ENCODE peak calls at places on chromosome 18, in five cellular contexts. R is heart right ventricle, I is A549, C is IMR-90, E is upper lobe of left lung. X is an unnamed sample.

GRCh38 chr18:44678725-44679055 is 2.0 kb upstream of the SETBP1 start:
- DNase-seq in R (no peak), I (no peak), C (no peak), E (no peak), X (no peak)

GRCh38 chr18:78133729-78134128 is 845.9 kb upstream of the SALL3 start:
- DNase-seq in R (no peak), I (no peak), C (no peak), E (no peak), X (no peak)

GRCh38 chr18:58405107-58405898 is 223.6 kb downstream of the ALPK2 start:
- DNase-seq in R (no peak), I (no peak), C (no peak), E (no peak), X (no peak)

GRCh38 chr18:1002653-1003178 is 98.0 kb downstream of the ADCYAP1 start:
- DNase-seq in R (no peak), I (no peak), C (no peak), E (no peak), X (no peak)

GRCh38 chr18:29780814-29781213 is 1261.7 kb downstream of the DSC3 start:
- DNase-seq in R (no peak), I (no peak), C (no peak), E (no peak), X (no peak)

GRCh38 chr18:11175266-11175947 is 26.0 kb upstream of the PIEZO2 start:
- DNase-seq in R (no peak), I (no peak), C (peak), E (no peak), X (no peak)

GRCh38 chr18:8745355-8746014 is 40.1 kb downstream of the MTCL1 start:
- DNase-seq in R (no peak), I (no peak), C (peak), E (no peak), X (no peak)

GRCh38 chr18:79521806-79522205 is 126.1 kb downstream of the NFATC1 start:
- DNase-seq in R (no peak), I (no peak), C (no peak), E (no peak), X (no peak)

GRCh38 chr18:13445241-13445897 is 226.8 kb downstream of the LDLRAD4 start:
- DNase-seq in R (no peak), I (no peak), C (no peak), E (no peak), X (no peak)

GRCh38 chr18:10851824-10852225 is 297.5 kb downstream of the PIEZO2 start:
- DNase-seq in R (no peak), I (peak), C (peak), E (no peak), X (no peak)

GRCh38 chr18:44895176-44895798 is 214.6 kb downstream of the SETBP1 start:
- DNase-seq in R (peak), I (peak), C (peak), E (peak), X (no peak)

GRCh38 chr18:57921708-57922107 is 118.6 kb upstream of the ATP8B1 start:
- DNase-seq in R (no peak), I (no peak), C (peak), E (no peak), X (no peak)

GRCh38 chr18:12388440-12388839 is 11.4 kb upstream of the AFG3L2 start:
- DNase-seq in R (no peak), I (no peak), C (no peak), E (no peak), X (no peak)

GRCh38 chr18:6219116-6219717 is 195.5 kb downstream of the L3MBTL4 start:
- DNase-seq in R (peak), I (peak), C (peak), E (no peak), X (no peak)

GRCh38 chr18:65988371-65988770 is 237.6 kb downstream of the CDH7 start:
- DNase-seq in R (no peak), I (no peak), C (no peak), E (no peak), X (no peak)

GRCh38 chr18:9796933-9797549 is 88.7 kb upstream of the TXNDC2 start:
- DNase-seq in R (no peak), I (no peak), C (no peak), E (no peak), X (no peak)

GRCh38 chr18:31942999-31943894 is at the start of gene TRAPPC8:
- DNase-seq in R (peak), I (peak), C (peak), E (peak), X (peak)

GRCh38 chr18:11163668-11164067 is 14.3 kb upstream of the PIEZO2 start:
- DNase-seq in R (peak), I (peak), C (peak), E (no peak), X (no peak)

GRCh38 chr18:68662779-68663178 is 52.1 kb downstream of the TMX3 start:
- DNase-seq in R (no peak), I (no peak), C (peak), E (no peak), X (no peak)

GRCh38 chr18:58611471-58612131 is 17.3 kb downstream of the ALPK2 start:
- DNase-seq in R (no peak), I (no peak), C (no peak), E (no peak), X (no peak)

GRCh38 chr18:55629136-55629535 is 41.1 kb upstream of the TCF4 start:
- DNase-seq in R (no peak), I (no peak), C (no peak), E (no peak), X (no peak)

GRCh38 chr18:34995746-34996145 is 45.5 kb upstream of the MAPRE2 start:
- DNase-seq in R (no peak), I (no peak), C (no peak), E (no peak), X (no peak)

GRCh38 chr18:38930881-38931753 is 1365.5 kb upstream of the CELF4 start:
- DNase-seq in R (no peak), I (no peak), C (no peak), E (no peak), X (no peak)

GRCh38 chr18:43192408-43192807 is 76.9 kb upstream of the RIT2 start:
- DNase-seq in R (no peak), I (no peak), C (no peak), E (no peak), X (no peak)

GRCh38 chr18:69528439-69528838 is 127.8 kb downstream of the DOK6 start:
- DNase-seq in R (no peak), I (no peak), C (peak), E (no peak), X (no peak)

GRCh38 chr18:59272221-59272888 is 899 bp downstream of the RAX start:
- DNase-seq in R (no peak), I (no peak), C (no peak), E (no peak), X (no peak)

GRCh38 chr18:54148678-54149077 is 75.8 kb downstream of the MBD2 start:
- DNase-seq in R (no peak), I (peak), C (no peak), E (no peak), X (no peak)
- H3K27ac ChIP-seq in R (no peak), I (peak), C (peak), E (no peak), X (peak)

DNA sequence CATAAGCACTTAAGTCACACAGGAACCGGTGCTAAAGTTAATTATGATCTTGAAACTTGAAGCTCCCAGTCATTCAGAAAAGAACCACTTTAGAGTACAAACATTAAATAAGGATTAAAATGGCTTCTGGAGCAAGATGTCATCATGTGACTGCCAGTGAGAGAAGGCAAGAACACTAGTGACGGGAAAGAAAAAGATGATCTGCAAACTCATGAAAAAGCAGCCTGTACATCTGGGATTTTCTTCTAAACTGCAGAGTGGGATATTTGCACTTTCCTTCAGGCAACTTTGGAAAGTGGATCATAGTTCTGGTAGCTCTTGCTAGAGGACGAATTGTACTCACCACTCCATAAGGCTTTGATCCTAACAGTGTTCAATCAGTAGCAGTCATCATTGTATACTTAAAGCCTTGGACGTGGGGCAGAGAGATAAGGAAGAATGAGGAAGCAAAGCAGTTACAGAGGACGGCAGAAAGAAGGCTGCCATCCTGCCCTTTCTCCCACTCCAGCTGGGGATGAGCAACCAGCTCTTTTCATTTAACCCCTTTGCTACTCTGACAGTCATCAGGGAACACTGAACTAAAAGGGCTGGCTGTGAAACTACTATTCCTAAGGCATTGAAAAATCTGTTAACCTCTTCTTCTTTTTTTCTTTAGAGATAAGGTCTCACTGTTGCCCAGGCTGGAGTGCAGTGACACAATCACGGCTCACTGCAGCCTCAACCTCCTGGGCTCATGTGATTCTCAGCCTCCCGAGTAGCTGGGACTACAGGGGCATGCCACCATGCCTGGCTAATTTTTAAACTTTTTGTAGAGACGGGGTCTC is 18.1 kb downstream of the ABHD3 start:
- DNase-seq in R (no peak), I (no peak), C (peak), E (no peak), X (no peak)
- H3K27ac ChIP-seq in R (no peak), I (peak), C (peak), E (peak), X (peak)

GRCh38 chr18:73893879-73894278 is 253.8 kb downstream of the FBXO15 start:
- DNase-seq in R (no peak), I (no peak), C (no peak), E (no peak), X (no peak)

GRCh38 chr18:73888565-73888964 is 259.1 kb downstream of the FBXO15 start:
- DNase-seq in R (no peak), I (no peak), C (no peak), E (no peak), X (no peak)

GRCh38 chr18:73895701-73896100 is 251.9 kb downstream of the FBXO15 start:
- DNase-seq in R (no peak), I (no peak), C (no peak), E (peak), X (no peak)

GRCh38 chr18:73887801-73888200 is 259.8 kb downstream of the FBXO15 start:
- DNase-seq in R (no peak), I (no peak), C (no peak), E (no peak), X (no peak)

GRCh38 chr18:73891572-73892421 is 255.8 kb downstream of the FBXO15 start:
- DNase-seq in R (no peak), I (no peak), C (no peak), E (no peak), X (no peak)
- H3K27ac ChIP-seq in R (no peak), I (no peak), C (no peak), E (no peak), X (no peak)

GRCh38 chr18:23228102-23229051 is 93.1 kb downstream of the CABLES1 start:
- DNase-seq in R (no peak), I (no peak), C (peak), E (no peak), X (no peak)
- H3K27ac ChIP-seq in R (peak), I (no peak), C (peak), E (no peak), X (peak)

GRCh38 chr18:48592540-48592939 is 53.7 kb downstream of the CTIF start:
- DNase-seq in R (no peak), I (no peak), C (no peak), E (no peak), X (no peak)
- H3K27ac ChIP-seq in R (peak), I (no peak), C (no peak), E (no peak), X (no peak)

GRCh38 chr18:47150824-47151366 is 595 bp upstream of the HDHD2 start:
- DNase-seq in R (no peak), I (no peak), C (no peak), E (peak), X (no peak)
- H3K27ac ChIP-seq in R (peak), I (peak), C (peak), E (peak), X (peak)